ENCODE peak calls at places on chromosomes 1 and 21, in six cellular contexts. Q, K, S, N, V and T are unnamed samples.

GRCh38 chr1:43439781-43440180 is 13.9 kb downstream of the HYI start:
- DNase-seq in Q (no peak), K (no peak), S (no peak), N (no peak), V (no peak), T (no peak)

GRCh38 chr1:231274119-231274825 is 33.3 kb downstream of the GNPAT start:
- DNase-seq in Q (no peak), K (peak; percentile 4), S (no peak), N (no peak), V (no peak), T (no peak)

GRCh38 chr1:213374369-213374768 is 323.3 kb downstream of the RPS6KC1 start:
- DNase-seq in Q (peak; percentile 84), K (peak; percentile 58), S (peak; percentile 81), N (peak; percentile 58), V (peak; percentile 82), T (peak; percentile 77)

GRCh38 chr1:158330390-158330789 is 941 bp downstream of the CD1B start:
- DNase-seq in Q (no peak), K (no peak), S (no peak), N (no peak), V (no peak), T (no peak)

GRCh38 chr21:34968414-34969333 is 80.4 kb downstream of the RUNX1 start:
- DNase-seq in Q (no peak), K (peak; percentile 59), S (no peak), N (peak; percentile 29), V (no peak), T (peak; percentile 43)

GRCh38 chr1:17393225-17393624 is 21.2 kb downstream of the PADI6 start:
- DNase-seq in Q (no peak), K (no peak), S (no peak), N (no peak), V (no peak), T (no peak)

GRCh38 chr1:66752000-66752592 is at the start of gene DYNLT5:
- DNase-seq in Q (peak; percentile 46), K (no peak), S (no peak), N (no peak), V (peak; percentile 83), T (peak; percentile 17)

GRCh38 chr1:109649380-109649987 is 6.4 kb upstream of the GSTM4 start:
- DNase-seq in Q (no peak), K (no peak), S (no peak), N (no peak), V (no peak), T (no peak)

GRCh38 chr1:28329395-28330153 is 734 bp downstream of the MED18 start:
- DNase-seq in Q (peak; percentile 40), K (peak; percentile 48), S (no peak), N (peak; percentile 38), V (peak; percentile 51), T (peak; percentile 49)

GRCh38 chr1:24010650-24011049 is 30.5 kb upstream of the SRSF10 start:
- DNase-seq in Q (no peak), K (no peak), S (no peak), N (no peak), V (no peak), T (no peak)

GRCh38 chr1:6208723-6209660 is 3.1 kb downstream of the RNF207 start:
- DNase-seq in Q (peak; percentile 61), K (peak; percentile 22), S (no peak), N (no peak), V (peak; percentile 79), T (peak; percentile 37)

GRCh38 chr21:43201491-43201890 is 32.7 kb downstream of the CRYAA start:
- DNase-seq in Q (no peak), K (no peak), S (no peak), N (no peak), V (no peak), T (no peak)